ENCODE peak calls at places on chromosome 4, in eight cellular contexts. N, F, E, Y, Z, H, B and W are unnamed samples.

GRCh38 chr4:105061720-105062119 is 85.0 kb upstream of the TET2 start:
- DNase-seq in Z (no peak), H (no peak), B (no peak), Y (no peak), N (no peak), E (no peak), F (no peak), W (peak; percentile 29)

GRCh38 chr4:11149612-11150259 is 279.0 kb downstream of the HS3ST1 start:
- DNase-seq in N (no peak), Y (no peak), F (no peak), B (no peak), Z (no peak), H (no peak), E (no peak), W (peak; percentile 2)

GRCh38 chr4:74408639-74409038 is 36.3 kb upstream of the AREG start:
- DNase-seq in B (no peak), F (no peak), E (no peak), Z (no peak), H (no peak), Y (no peak), N (no peak), W (no peak)

GRCh38 chr4:54100607-54101189 is 735 bp downstream of the GSX2 start:
- DNase-seq in Y (no peak), N (no peak), E (no peak), B (no peak), Z (no peak), H (no peak), F (peak; percentile 40), W (no peak)

GRCh38 chr4:109658871-109659410 is 44.3 kb downstream of the CASP6 start:
- DNase-seq in Y (no peak), F (no peak), B (no peak), N (no peak), H (no peak), E (no peak), Z (no peak), W (no peak)

GRCh38 chr4:2789351-2789750 is 3.5 kb upstream of the SH3BP2 start:
- DNase-seq in Y (no peak), E (no peak), H (peak; percentile 3), B (no peak), Z (no peak), N (no peak), F (no peak), W (no peak)

GRCh38 chr4:25702848-25703247 is 47.2 kb downstream of the SLC34A2 start:
- DNase-seq in H (no peak), Y (no peak), E (no peak), B (no peak), F (no peak), Z (no peak), N (peak; percentile 28), W (no peak)

GRCh38 chr4:158775091-158775651 is 6.3 kb downstream of the FNIP2 start:
- DNase-seq in H (no peak), Z (no peak), F (no peak), Y (no peak), B (no peak), E (no peak), N (peak; percentile 37), W (no peak)

GRCh38 chr4:3388461-3389185 is 53.1 kb upstream of the HGFAC start:
- DNase-seq in F (no peak), B (no peak), H (no peak), E (no peak), Z (no peak), Y (no peak), N (no peak), W (peak; percentile 85)

GRCh38 chr4:26349496-26349895 is 28.7 kb downstream of the RBPJ start:
- DNase-seq in E (no peak), F (no peak), Z (no peak), N (no peak), B (no peak), H (no peak), Y (no peak), W (no peak)

GRCh38 chr4:101321481-101322042 is 25.8 kb downstream of the PPP3CA start:
- DNase-seq in H (no peak), N (no peak), B (no peak), Y (no peak), E (no peak), F (no peak), Z (no peak), W (no peak)

GRCh38 chr4:17597517-17597916 is 16.9 kb upstream of the MED28 start:
- DNase-seq in B (no peak), H (no peak), N (no peak), Z (peak; percentile 17), Y (no peak), F (no peak), E (no peak), W (no peak)

GRCh38 chr4:182533948-182534347 is 290.7 kb downstream of the TENM3 start:
- DNase-seq in Y (no peak), Z (no peak), H (no peak), N (no peak), B (no peak), F (no peak), E (no peak), W (no peak)

GRCh38 chr4:18882468-18882867 is 860.9 kb upstream of the LCORL start:
- DNase-seq in Y (no peak), B (no peak), F (peak; percentile 3), N (no peak), H (no peak), Z (no peak), E (no peak), W (no peak)

GRCh38 chr4:28686618-28687017 is 1826.0 kb downstream of the STIM2 start:
- DNase-seq in Y (peak; percentile 55), E (no peak), H (no peak), F (peak; percentile 63), Z (peak; percentile 4), B (no peak), N (no peak), W (peak; percentile 9)

GRCh38 chr4:152342293-152342692 is 193.6 kb downstream of the FBXW7 start:
- DNase-seq in H (no peak), E (no peak), B (no peak), Z (no peak), F (no peak), N (no peak), Y (no peak), W (no peak)

GRCh38 chr4:169286562-169287301 is 16.0 kb upstream of the SH3RF1 start:
- DNase-seq in B (no peak), E (no peak), F (no peak), Z (peak; percentile 19), Y (no peak), N (no peak), H (no peak), W (peak; percentile 33)

GRCh38 chr4:89294583-89295244 is 12.9 kb downstream of the GPRIN3 start:
- DNase-seq in E (no peak), Y (peak; percentile 93), F (no peak), N (no peak), H (no peak), B (no peak), Z (no peak), W (peak; percentile 57)

GRCh38 chr4:39976141-39976944 is 1.4 kb downstream of the PDS5A start:
- DNase-seq in Y (peak; percentile 85), Z (peak; percentile 73), F (peak; percentile 91), N (peak; percentile 77), E (peak; percentile 89), H (peak; percentile 68), B (peak; percentile 53), W (peak; percentile 90)

GRCh38 chr4:808860-809570 is 16.9 kb downstream of the CPLX1 start:
- DNase-seq in N (no peak), B (no peak), E (no peak), Y (no peak), F (no peak), Z (no peak), H (no peak), W (no peak)

GRCh38 chr4:143071351-143071750 is 113.4 kb upstream of the USP38 start:
- DNase-seq in F (no peak), Z (no peak), N (no peak), Y (no peak), B (no peak), H (no peak), E (no peak), W (no peak)

GRCh38 chr4:180947421-180947820 is 1295.8 kb upstream of the TENM3 start:
- DNase-seq in F (peak; percentile 11), B (no peak), E (no peak), Y (peak; percentile 21), H (no peak), Z (no peak), N (no peak), W (no peak)

GRCh38 chr4:147160908-147161513 is 215.3 kb upstream of the TTC29 start:
- DNase-seq in B (no peak), E (no peak), Y (peak; percentile 47), H (no peak), N (no peak), F (peak; percentile 73), Z (peak; percentile 53), W (peak; percentile 69)

GRCh38 chr4:15682340-15682725 is 706 bp downstream of the FAM200B start:
- DNase-seq in H (no peak), N (no peak), F (no peak), Z (no peak), B (no peak), E (no peak), Y (no peak), W (peak; percentile 10)
- H3K4me3 ChIP-seq in H (peak overlapping the region; percentile 67), N (peak overlapping the region; percentile 66), F (peak overlapping the region; percentile 70), Z (peak overlapping the region; percentile 67), B (peak overlapping the region; percentile 82), E (peak overlapping the region; percentile 75), Y (peak overlapping the region; percentile 81), W (peak overlapping the region; percentile 89)

DNA sequence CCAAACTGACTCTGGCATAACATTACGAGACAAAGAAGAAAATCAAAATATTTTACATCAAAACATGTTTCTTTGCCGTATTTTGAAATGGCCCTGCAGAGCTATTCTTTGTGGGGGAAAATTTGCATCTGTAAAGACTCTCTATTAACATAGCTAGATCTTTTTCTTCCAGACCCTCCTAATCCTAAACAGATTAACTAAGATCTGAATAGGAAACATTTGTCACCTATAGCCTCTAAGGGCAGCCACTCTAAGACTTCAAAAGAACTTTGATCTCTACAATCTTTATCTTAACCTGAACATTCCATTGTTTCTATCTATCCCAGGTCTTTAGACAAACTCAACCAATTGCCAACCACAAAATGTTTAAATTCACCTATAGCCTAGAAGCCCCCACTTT is 176.6 kb upstream of the CENPE start:
- DNase-seq in F (no peak), E (no peak), Z (no peak), N (no peak), H (no peak), B (no peak), Y (no peak), W (no peak)
- TF ChIP-seq CTCF in F (no peak), E (no peak), Z (no peak), N (no peak), H (no peak), B (no peak), Y (no peak), W (no peak)

DNA sequence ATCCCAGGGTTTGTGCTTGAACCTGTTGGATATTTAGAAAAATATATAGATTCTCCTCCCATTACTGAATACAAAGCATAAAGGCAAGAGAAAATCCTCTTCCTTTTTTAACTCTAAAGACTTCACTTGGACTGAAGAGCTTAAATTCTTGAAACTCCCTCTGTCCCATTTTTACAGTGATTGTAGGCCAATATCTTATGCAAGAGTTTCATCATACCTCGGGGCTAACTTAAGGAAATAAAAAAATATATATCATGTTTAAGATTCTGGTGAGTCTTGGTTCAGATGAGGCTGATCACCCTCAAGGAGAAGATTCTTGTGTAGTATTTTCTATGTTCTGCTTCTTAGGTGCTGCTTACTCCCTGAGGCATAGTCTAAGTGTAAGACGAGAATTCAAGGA is 1449.6 kb downstream of the C4orf33 start:
- DNase-seq in N (no peak), E (no peak), H (no peak), F (no peak), B (no peak), Z (no peak), Y (no peak), W (no peak)
- H3K4me3 ChIP-seq in N (no peak overlapping the region), E (no peak overlapping the region), H (no peak overlapping the region), F (no peak overlapping the region), B (no peak overlapping the region), Z (no peak overlapping the region), Y (no peak overlapping the region), W (no peak overlapping the region)

GRCh38 chr4:37977471-37978452 is 17.6 kb downstream of the PTTG2 start:
- DNase-seq in Y (peak; percentile 81), N (peak; percentile 29), B (peak; percentile 65), E (peak; percentile 95), F (peak; percentile 65), H (peak; percentile 28), Z (peak; percentile 40), W (peak; percentile 85)
- TF ChIP-seq CTCF in Y (peak; percentile 59), N (no peak), B (peak; percentile 65), E (peak; percentile 47), F (peak; percentile 59), H (peak; percentile 66), Z (peak; percentile 50), W (peak; percentile 50)